ENCODE peak calls at places on chromosome 10, in ten cellular contexts. I is T-helper 9 cell; C is stimulated activated CD4-positive, alpha-beta T cell treated with anti-CD3 and anti-CD28 coated beads, Interleukin-4, amount 100 ng/mL, for 48 hours; N is uterus; H is activated gamma-delta T cell; V is GM20000; K is GM23248; A is body of pancreas; W is DMS53; P is D341Med. U is an unnamed sample.

GRCh38 chr10:46325021-46325420 is 38.2 kb downstream of the ANTXRL start:
- DNase-seq in I (no peak), C (no peak), N (no peak), H (no peak), V (no peak), K (peak; percentile 43), A (no peak), W (peak; percentile 15), P (no peak), U (no peak)

GRCh38 chr10:117541405-117541908 is 1.1 kb upstream of the EMX2 start:
- DNase-seq in I (no peak), C (no peak), N (peak; percentile 92), H (no peak), V (no peak), K (peak; percentile 99), A (no peak), W (no peak), P (no peak), U (peak; percentile 73)

GRCh38 chr10:17026686-17027485 is 102.7 kb downstream of the CUBN start:
- DNase-seq in I (peak; percentile 48), C (peak; percentile 43), N (no peak), H (no peak), V (no peak), K (peak; percentile 79), A (no peak), W (no peak), P (no peak), U (no peak)

GRCh38 chr10:77784856-77785255 is 141.7 kb downstream of the DLG5 start:
- DNase-seq in I (no peak), C (no peak), N (no peak), H (no peak), V (no peak), K (peak; percentile 87), A (no peak), W (no peak), P (no peak), U (peak; percentile 74)

GRCh38 chr10:72276013-72276387 is 2.3 kb downstream of the DDIT4 start:
- DNase-seq in I (no peak), C (no peak), N (no peak), H (no peak), V (no peak), K (no peak), A (peak; percentile 93), W (peak; percentile 74), P (no peak), U (no peak)

GRCh38 chr10:131573256-131574215 is 262.0 kb upstream of the TCERG1L start:
- DNase-seq in I (no peak), C (no peak), N (no peak), H (no peak), V (no peak), K (no peak), A (no peak), W (no peak), P (no peak), U (no peak)

GRCh38 chr10:132869621-132870020 is 72.7 kb downstream of the CFAP46 start:
- DNase-seq in I (no peak), C (no peak), N (peak; percentile 3), H (no peak), V (no peak), K (no peak), A (no peak), W (no peak), P (no peak), U (no peak)

GRCh38 chr10:131450220-131450765 is 138.8 kb upstream of the TCERG1L start:
- DNase-seq in I (no peak), C (no peak), N (no peak), H (no peak), V (no peak), K (no peak), A (no peak), W (no peak), P (no peak), U (no peak)

GRCh38 chr10:131205556-131205955 is 106.0 kb downstream of the TCERG1L start:
- DNase-seq in I (no peak), C (no peak), N (no peak), H (no peak), V (no peak), K (no peak), A (no peak), W (no peak), P (no peak), U (no peak)

GRCh38 chr10:113103131-113103830 is 153.2 kb downstream of the TCF7L2 start:
- DNase-seq in I (no peak), C (no peak), N (no peak), H (no peak), V (no peak), K (peak; percentile 87), A (no peak), W (no peak), P (no peak), U (no peak)

GRCh38 chr10:106401161-106401560 is 763.3 kb downstream of the SORCS1 start:
- DNase-seq in I (no peak), C (no peak), N (no peak), H (no peak), V (no peak), K (peak; percentile 29), A (no peak), W (no peak), P (no peak), U (no peak)